ENCODE peak calls at places on chromosomes 12 and 14, in five cellular contexts. X, I, U, O and G are unnamed samples.

GRCh38 chr12:75725505-75726120 is 214.2 kb upstream of the KRR1 start:
- DNase-seq in X (no peak), I (no peak), U (no peak), O (no peak), G (no peak)

GRCh38 chr12:20547788-20548575 is 147.2 kb upstream of the SLCO1C1 start:
- DNase-seq in X (no peak), I (no peak), U (no peak), O (no peak), G (no peak)

GRCh38 chr12:503111-503761 is 43.5 kb downstream of the B4GALNT3 start:
- DNase-seq in X (peak; percentile 92), I (no peak), U (peak; percentile 66), O (no peak), G (peak; percentile 94)

GRCh38 chr14:36009643-36010042 is 166.9 kb downstream of the PTCSC3 start:
- DNase-seq in X (no peak), I (no peak), U (no peak), O (no peak), G (no peak)

GRCh38 chr12:70648191-70648590 is 11.0 kb upstream of the PTPRB start:
- DNase-seq in X (no peak), I (no peak), U (no peak), O (no peak), G (no peak)

GRCh38 chr12:122106891-122107660 is 28.5 kb downstream of the MLXIP start:
- DNase-seq in X (no peak), I (no peak), U (peak; percentile 84), O (no peak), G (peak; percentile 86)

GRCh38 chr12:116459921-116460666 is 99.1 kb upstream of the MAP1LC3B2 start:
- DNase-seq in X (no peak), I (no peak), U (no peak), O (no peak), G (peak; percentile 52)

GRCh38 chr14:24381363-24382102 is 13.5 kb downstream of the NFATC4 start:
- DNase-seq in X (no peak), I (no peak), U (no peak), O (no peak), G (no peak)

GRCh38 chr12:132379996-132380395 is 50.6 kb upstream of the GALNT9 start:
- DNase-seq in X (no peak), I (no peak), U (no peak), O (no peak), G (no peak)

GRCh38 chr12:127273621-127274020 is 993.3 kb upstream of the TMEM132C start:
- DNase-seq in X (no peak), I (no peak), U (no peak), O (no peak), G (no peak)

GRCh38 chr14:100282766-100283419 is 23.4 kb downstream of the SLC25A29 start:
- DNase-seq in X (no peak), I (no peak), U (no peak), O (no peak), G (no peak)

GRCh38 chr12:29164477-29165163 is 15.5 kb downstream of the FAR2 start:
- DNase-seq in X (peak; percentile 1), I (no peak), U (no peak), O (no peak), G (peak; percentile 83)

GRCh38 chr12:65608319-65608916 is 215.9 kb upstream of the HMGA2 start:
- DNase-seq in X (no peak), I (no peak), U (no peak), O (no peak), G (no peak)

GRCh38 chr12:119659289-119659897 is 8.5 kb upstream of the PRKAB1 start:
- DNase-seq in X (no peak), I (no peak), U (no peak), O (peak; percentile 35), G (peak; percentile 51)

GRCh38 chr12:59559702-59560101 is 36.1 kb upstream of the SLC16A7 start:
- DNase-seq in X (no peak), I (no peak), U (no peak), O (no peak), G (no peak)

DNA sequence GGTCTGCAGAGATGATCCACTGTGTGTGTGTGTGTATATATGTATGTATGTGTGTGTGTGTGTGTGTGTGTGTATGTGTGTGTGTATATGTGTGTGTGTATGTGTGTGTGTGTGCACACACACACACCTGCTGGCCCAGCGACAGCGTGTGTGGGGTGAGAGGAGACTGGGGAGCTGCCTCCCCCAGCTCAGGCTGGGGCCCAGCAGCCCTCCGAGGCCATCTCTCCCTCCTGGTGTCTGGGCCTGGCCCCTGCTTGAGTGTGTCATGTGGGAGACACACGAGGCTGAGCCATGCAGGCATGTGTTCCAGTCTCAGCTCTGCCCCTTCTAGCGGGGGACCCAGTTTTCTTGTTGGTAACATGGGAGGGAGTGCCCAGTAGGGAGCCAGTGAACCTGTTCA is 10.0 kb upstream of the TNFAIP2 start:
- DNase-seq in X (no peak), I (no peak), U (no peak), O (no peak), G (no peak)
- H3K4me1 ChIP-seq in X (no peaks in the 10 kb centered on the region), I (peaks cover 27% of the 10 kb centered on the region), U (peaks cover under 1% of the 10 kb centered on the region), O (peaks cover 28% of the 10 kb centered on the region), G (peaks cover 19% of the 10 kb centered on the region)

GRCh38 chr14:50668852-50669194 is 717 bp upstream of the SAV1 start:
- DNase-seq in X (no peak), I (no peak), U (no peak), O (no peak), G (peak; percentile 83)
- H3K4me1 ChIP-seq in X (peaks cover 24% of the 10 kb centered on the region), I (peaks cover 8% of the 10 kb centered on the region), U (peaks cover 6% of the 10 kb centered on the region), O (peaks cover 7% of the 10 kb centered on the region), G (no peaks in the 10 kb centered on the region)

GRCh38 chr12:11773889-11774677 is 124.6 kb downstream of the ETV6 start:
- DNase-seq in X (no peak), I (no peak), U (no peak), O (no peak), G (peak; percentile 46)

GRCh38 chr12:11769723-11770514 is 120.4 kb downstream of the ETV6 start:
- DNase-seq in X (no peak), I (no peak), U (no peak), O (no peak), G (peak; percentile 64)

GRCh38 chr12:11768233-11768965 is 118.9 kb downstream of the ETV6 start:
- DNase-seq in X (no peak), I (no peak), U (no peak), O (no peak), G (no peak)

GRCh38 chr12:11771895-11772502 is 122.5 kb downstream of the ETV6 start:
- DNase-seq in X (no peak), I (no peak), U (no peak), O (no peak), G (no peak)

DNA sequence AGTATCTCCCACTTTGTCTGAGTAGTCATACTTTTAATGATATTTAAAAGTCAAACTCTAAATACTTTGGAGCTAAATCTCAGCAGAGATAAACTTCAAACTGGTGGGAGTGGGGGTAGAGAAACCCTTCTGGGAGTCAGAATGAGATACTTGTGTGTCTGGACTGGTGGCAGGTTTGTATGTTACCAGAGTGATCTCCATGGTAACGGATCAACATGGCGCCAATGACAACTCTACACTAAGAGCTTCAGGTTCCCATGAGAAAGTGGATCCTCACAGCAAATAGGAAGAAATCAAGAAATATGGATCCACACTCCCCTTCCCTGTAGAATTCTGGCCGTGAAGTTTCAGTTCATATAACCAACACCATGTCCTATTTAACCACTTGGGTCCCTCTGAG is 121.9 kb downstream of the ETV6 start:
- DNase-seq in X (no peak), I (no peak), U (no peak), O (no peak), G (no peak)
- H3K4me1 ChIP-seq in X (no peaks in the 10 kb centered on the region), I (peaks cover 1% of the 10 kb centered on the region), U (peaks cover 28% of the 10 kb centered on the region), O (peaks cover 4% of the 10 kb centered on the region), G (peaks cover 14% of the 10 kb centered on the region)

DNA sequence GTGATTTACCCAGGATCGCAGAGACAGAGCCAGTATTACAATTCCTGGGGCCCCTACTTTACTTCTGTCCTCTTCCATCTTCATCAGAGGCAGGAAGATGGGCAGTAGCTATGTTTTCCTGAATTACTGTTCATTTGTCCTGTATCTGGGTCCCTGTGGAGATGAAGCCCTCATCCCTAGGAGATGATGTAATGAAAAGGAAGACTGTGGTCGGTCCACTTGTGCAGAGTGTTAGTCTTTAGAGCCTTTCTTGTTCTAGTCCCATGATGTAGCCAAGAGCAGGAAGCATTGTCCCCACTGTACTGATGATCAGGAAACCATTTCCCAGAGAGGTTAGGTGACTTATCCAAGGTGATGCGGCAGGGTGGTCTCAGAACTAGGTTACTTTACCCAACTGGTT is 2.6 kb downstream of the CD9 start:
- DNase-seq in X (no peak), I (no peak), U (no peak), O (no peak), G (no peak)
- H3K4me1 ChIP-seq in X (peaks cover 69% of the 10 kb centered on the region), I (peaks cover 34% of the 10 kb centered on the region), U (peaks cover 4% of the 10 kb centered on the region), O (peaks cover 15% of the 10 kb centered on the region), G (no peaks in the 10 kb centered on the region)

DNA sequence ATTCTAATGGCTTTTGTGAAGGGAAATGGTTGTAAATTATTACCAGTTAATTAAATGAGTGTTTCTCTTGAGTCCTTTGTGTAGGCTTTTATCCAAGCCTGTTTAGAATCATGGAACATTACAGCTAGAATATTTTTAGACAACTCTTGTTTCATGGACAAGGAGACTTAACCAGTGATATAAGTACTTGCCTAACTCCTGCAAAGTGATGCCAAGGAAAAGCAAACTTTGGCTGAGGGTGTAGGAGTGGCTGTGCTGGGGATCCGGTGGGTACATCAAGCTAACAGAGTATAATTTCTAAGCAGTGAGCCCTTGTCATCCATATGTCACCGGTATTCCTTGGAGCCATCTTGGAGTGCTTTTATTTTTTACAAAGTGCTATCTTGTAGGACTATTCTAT is 61.5 kb downstream of the PRKCH start:
- DNase-seq in X (no peak), I (no peak), U (no peak), O (no peak), G (no peak)
- H3K4me1 ChIP-seq in X (peaks cover 21% of the 10 kb centered on the region), I (no peaks in the 10 kb centered on the region), U (peaks cover 13% of the 10 kb centered on the region), O (peaks cover 5% of the 10 kb centered on the region), G (peaks cover 3% of the 10 kb centered on the region)

GRCh38 chr12:68477256-68477655 is 133.4 kb upstream of the RAP1B start:
- DNase-seq in X (no peak), I (no peak), U (no peak), O (no peak), G (no peak)

GRCh38 chr12:68479261-68479581 is 131.5 kb upstream of the RAP1B start:
- DNase-seq in X (no peak), I (no peak), U (no peak), O (no peak), G (no peak)

GRCh38 chr12:68477906-68478305 is 132.8 kb upstream of the RAP1B start:
- DNase-seq in X (no peak), I (no peak), U (no peak), O (no peak), G (no peak)

GRCh38 chr12:68479832-68480291 is 130.8 kb upstream of the RAP1B start:
- DNase-seq in X (no peak), I (no peak), U (no peak), O (no peak), G (no peak)

GRCh38 chr12:68478516-68479260 is 132.0 kb upstream of the RAP1B start:
- DNase-seq in X (no peak), I (no peak), U (no peak), O (no peak), G (no peak)
- H3K4me1 ChIP-seq in X (peaks cover 40% of the 10 kb centered on the region), I (peaks cover 6% of the 10 kb centered on the region), U (no peaks in the 10 kb centered on the region), O (peaks cover 3% of the 10 kb centered on the region), G (no peaks in the 10 kb centered on the region)

GRCh38 chr12:57250956-57251355 is at the start of gene STAC3:
- DNase-seq in X (no peak), I (no peak), U (no peak), O (no peak), G (no peak)

GRCh38 chr12:57258977-57259970 is 8.3 kb upstream of the STAC3 start:
- DNase-seq in X (no peak), I (no peak), U (no peak), O (no peak), G (no peak)

GRCh38 chr12:57260366-57260765 is 9.4 kb upstream of the STAC3 start:
- DNase-seq in X (no peak), I (no peak), U (no peak), O (no peak), G (no peak)

GRCh38 chr12:57254506-57255280 is 3.7 kb upstream of the STAC3 start:
- DNase-seq in X (no peak), I (no peak), U (no peak), O (no peak), G (no peak)

GRCh38 chr12:57255916-57256315 is 4.9 kb upstream of the STAC3 start:
- DNase-seq in X (no peak), I (no peak), U (no peak), O (no peak), G (no peak)
- H3K4me1 ChIP-seq in X (no peaks in the 10 kb centered on the region), I (no peaks in the 10 kb centered on the region), U (peaks cover 10% of the 10 kb centered on the region), O (peaks cover 7% of the 10 kb centered on the region), G (no peaks in the 10 kb centered on the region)